ENCODE peak calls at places on chromosome 18, in eight cellular contexts. One of them, this sample, is unnamed.

GRCh38 chr18:26052497-26052896 is 37.9 kb downstream of the SS18 start:
- DNase-seq in A172: peak
- DNase-seq in MCF 10A: no peak
- DNase-seq in AG04449: no peak
- DNase-seq in AG08396: peak
- DNase-seq in posterior cingulate gyrus: no peak
- DNase-seq in nephron progenitor cell: no peak
- DNase-seq in GM04504: no peak
- DNase-seq in this sample: no peak

GRCh38 chr18:74625157-74625556 is 27.5 kb downstream of the ZNF407 start:
- DNase-seq in AG08396: no peak
- DNase-seq in A172: no peak
- DNase-seq in MCF 10A: no peak
- DNase-seq in GM04504: no peak
- DNase-seq in nephron progenitor cell: no peak
- DNase-seq in AG04449: no peak
- DNase-seq in posterior cingulate gyrus: no peak
- DNase-seq in this sample: no peak

GRCh38 chr18:11653521-11653920 is 35.5 kb upstream of the GNAL start:
- DNase-seq in MCF 10A: no peak
- DNase-seq in GM04504: no peak
- DNase-seq in AG04449: no peak
- DNase-seq in AG08396: no peak
- DNase-seq in posterior cingulate gyrus: no peak
- DNase-seq in nephron progenitor cell: no peak
- DNase-seq in A172: no peak
- DNase-seq in this sample: no peak

GRCh38 chr18:53526092-53526491 is 698.4 kb downstream of the MBD2 start:
- DNase-seq in AG04449: no peak
- DNase-seq in nephron progenitor cell: no peak
- DNase-seq in GM04504: no peak
- DNase-seq in posterior cingulate gyrus: peak
- DNase-seq in AG08396: no peak
- DNase-seq in A172: no peak
- DNase-seq in MCF 10A: no peak
- DNase-seq in this sample: no peak

GRCh38 chr18:14970027-14970426 is 222.1 kb downstream of the ANKRD30B start:
- DNase-seq in MCF 10A: peak
- DNase-seq in A172: peak
- DNase-seq in AG08396: peak
- DNase-seq in AG04449: no peak
- DNase-seq in GM04504: peak
- DNase-seq in nephron progenitor cell: no peak
- DNase-seq in posterior cingulate gyrus: no peak
- DNase-seq in this sample: no peak

GRCh38 chr18:44781890-44782289 is 101.2 kb downstream of the SETBP1 start:
- DNase-seq in nephron progenitor cell: no peak
- DNase-seq in A172: no peak
- DNase-seq in AG04449: peak
- DNase-seq in posterior cingulate gyrus: no peak
- DNase-seq in MCF 10A: no peak
- DNase-seq in AG08396: peak
- DNase-seq in GM04504: peak
- DNase-seq in this sample: no peak

GRCh38 chr18:35610089-35610488 is 28.5 kb downstream of the GALNT1 start:
- DNase-seq in MCF 10A: peak
- DNase-seq in posterior cingulate gyrus: no peak
- DNase-seq in nephron progenitor cell: no peak
- DNase-seq in A172: no peak
- DNase-seq in GM04504: no peak
- DNase-seq in AG04449: no peak
- DNase-seq in AG08396: no peak
- DNase-seq in this sample: no peak

GRCh38 chr18:8813621-8814020 is 108.3 kb downstream of the MTCL1 start:
- DNase-seq in AG04449: no peak
- DNase-seq in A172: peak
- DNase-seq in posterior cingulate gyrus: no peak
- DNase-seq in MCF 10A: no peak
- DNase-seq in AG08396: no peak
- DNase-seq in GM04504: peak
- DNase-seq in nephron progenitor cell: no peak
- DNase-seq in this sample: no peak

GRCh38 chr18:23735021-23735464 is 45.8 kb downstream of the LAMA3 start:
- DNase-seq in posterior cingulate gyrus: no peak
- DNase-seq in nephron progenitor cell: no peak
- DNase-seq in AG08396: no peak
- DNase-seq in GM04504: no peak
- DNase-seq in A172: peak
- DNase-seq in AG04449: no peak
- DNase-seq in MCF 10A: peak
- DNase-seq in this sample: no peak

GRCh38 chr18:32072321-32072720 is 19.4 kb upstream of the RNF138 start:
- DNase-seq in AG08396: no peak
- DNase-seq in GM04504: no peak
- DNase-seq in AG04449: no peak
- DNase-seq in MCF 10A: peak
- DNase-seq in A172: peak
- DNase-seq in nephron progenitor cell: no peak
- DNase-seq in posterior cingulate gyrus: no peak
- DNase-seq in this sample: peak

GRCh38 chr18:8450898-8451665 is 158.2 kb upstream of the RAB12 start:
- DNase-seq in AG08396: no peak
- DNase-seq in MCF 10A: no peak
- DNase-seq in posterior cingulate gyrus: no peak
- DNase-seq in A172: no peak
- DNase-seq in GM04504: no peak
- DNase-seq in AG04449: no peak
- DNase-seq in nephron progenitor cell: no peak
- DNase-seq in this sample: no peak

GRCh38 chr18:61400016-61400630 is 66.9 kb downstream of the CDH20 start:
- DNase-seq in AG04449: no peak
- DNase-seq in MCF 10A: no peak
- DNase-seq in A172: no peak
- DNase-seq in GM04504: no peak
- DNase-seq in nephron progenitor cell: no peak
- DNase-seq in AG08396: no peak
- DNase-seq in posterior cingulate gyrus: no peak
- DNase-seq in this sample: no peak

GRCh38 chr18:8732442-8733360 is 27.3 kb downstream of the MTCL1 start:
- DNase-seq in posterior cingulate gyrus: no peak
- DNase-seq in AG04449: no peak
- DNase-seq in GM04504: no peak
- DNase-seq in MCF 10A: no peak
- DNase-seq in A172: no peak
- DNase-seq in AG08396: no peak
- DNase-seq in nephron progenitor cell: no peak
- DNase-seq in this sample: no peak

GRCh38 chr18:75209129-75209951 is at the start of gene PTGR3:
- DNase-seq in nephron progenitor cell: peak
- DNase-seq in AG04449: no peak
- DNase-seq in AG08396: peak
- DNase-seq in posterior cingulate gyrus: peak
- DNase-seq in GM04504: no peak
- DNase-seq in MCF 10A: peak
- DNase-seq in A172: peak
- DNase-seq in this sample: peak

GRCh38 chr18:48227206-48227605 is 182.0 kb downstream of the ZBTB7C start:
- DNase-seq in MCF 10A: peak
- DNase-seq in posterior cingulate gyrus: no peak
- DNase-seq in A172: peak
- DNase-seq in AG08396: no peak
- DNase-seq in nephron progenitor cell: no peak
- DNase-seq in AG04449: no peak
- DNase-seq in GM04504: no peak
- DNase-seq in this sample: no peak

GRCh38 chr18:79847606-79848293 is 50.0 kb downstream of the KCNG2 start:
- DNase-seq in A172: no peak
- DNase-seq in posterior cingulate gyrus: peak
- DNase-seq in GM04504: no peak
- DNase-seq in AG08396: no peak
- DNase-seq in AG04449: no peak
- DNase-seq in MCF 10A: no peak
- DNase-seq in nephron progenitor cell: no peak
- DNase-seq in this sample: no peak

GRCh38 chr18:7116832-7117389 is 686 bp downstream of the LAMA1 start:
- DNase-seq in GM04504: no peak
- DNase-seq in posterior cingulate gyrus: no peak
- DNase-seq in AG08396: peak
- DNase-seq in nephron progenitor cell: peak
- DNase-seq in A172: no peak
- DNase-seq in MCF 10A: no peak
- DNase-seq in AG04449: no peak
- DNase-seq in this sample: no peak

GRCh38 chr18:8744038-8744437 is 38.7 kb downstream of the MTCL1 start:
- DNase-seq in AG04449: no peak
- DNase-seq in MCF 10A: no peak
- DNase-seq in posterior cingulate gyrus: no peak
- DNase-seq in nephron progenitor cell: no peak
- DNase-seq in AG08396: no peak
- DNase-seq in A172: no peak
- DNase-seq in GM04504: no peak
- DNase-seq in this sample: peak

GRCh38 chr18:33210575-33211189 is 229.8 kb downstream of the CCDC178 start:
- DNase-seq in AG08396: no peak
- DNase-seq in MCF 10A: peak
- DNase-seq in GM04504: no peak
- DNase-seq in A172: peak
- DNase-seq in posterior cingulate gyrus: no peak
- DNase-seq in AG04449: no peak
- DNase-seq in nephron progenitor cell: peak
- DNase-seq in this sample: peak

GRCh38 chr18:2111456-2111855 is 459.8 kb downstream of the METTL4 start:
- DNase-seq in GM04504: no peak
- DNase-seq in MCF 10A: peak
- DNase-seq in AG04449: no peak
- DNase-seq in A172: peak
- DNase-seq in nephron progenitor cell: no peak
- DNase-seq in AG08396: peak
- DNase-seq in posterior cingulate gyrus: no peak
- DNase-seq in this sample: no peak

GRCh38 chr18:21958707-21959457 is 210.5 kb upstream of the GATA6 start:
- DNase-seq in nephron progenitor cell: no peak
- DNase-seq in A172: no peak
- DNase-seq in AG08396: no peak
- DNase-seq in GM04504: no peak
- DNase-seq in MCF 10A: no peak
- DNase-seq in AG04449: no peak
- DNase-seq in posterior cingulate gyrus: no peak
- DNase-seq in this sample: no peak

GRCh38 chr18:9934274-9934673 is 20.5 kb downstream of the VAPA start:
- DNase-seq in AG08396: no peak
- DNase-seq in MCF 10A: no peak
- DNase-seq in GM04504: no peak
- DNase-seq in posterior cingulate gyrus: no peak
- DNase-seq in nephron progenitor cell: no peak
- DNase-seq in A172: no peak
- DNase-seq in AG04449: no peak
- DNase-seq in this sample: no peak

GRCh38 chr18:37385846-37386435 is 179.7 kb downstream of the CELF4 start:
- DNase-seq in MCF 10A: peak
- DNase-seq in AG08396: peak
- DNase-seq in AG04449: no peak
- DNase-seq in GM04504: peak
- DNase-seq in A172: peak
- DNase-seq in posterior cingulate gyrus: no peak
- DNase-seq in nephron progenitor cell: no peak
- DNase-seq in this sample: peak

GRCh38 chr18:77059294-77059916 is 73.2 kb downstream of the MBP start:
- DNase-seq in posterior cingulate gyrus: no peak
- DNase-seq in nephron progenitor cell: peak
- DNase-seq in MCF 10A: peak
- DNase-seq in AG04449: no peak
- DNase-seq in A172: peak
- DNase-seq in GM04504: no peak
- DNase-seq in AG08396: peak
- DNase-seq in this sample: peak

GRCh38 chr18:54149078-54149697 is 75.3 kb downstream of the MBD2 start:
- DNase-seq in posterior cingulate gyrus: no peak
- DNase-seq in MCF 10A: peak
- DNase-seq in nephron progenitor cell: no peak
- DNase-seq in AG08396: peak
- DNase-seq in A172: peak
- DNase-seq in AG04449: peak
- DNase-seq in GM04504: peak
- DNase-seq in this sample: no peak

GRCh38 chr18:24031916-24032315 is 17.4 kb downstream of the TTC39C start:
- DNase-seq in MCF 10A: no peak
- DNase-seq in A172: no peak
- DNase-seq in GM04504: no peak
- DNase-seq in AG08396: no peak
- DNase-seq in nephron progenitor cell: no peak
- DNase-seq in AG04449: no peak
- DNase-seq in posterior cingulate gyrus: no peak
- DNase-seq in this sample: no peak

GRCh38 chr18:27964811-27965210 is 212.1 kb downstream of the CDH2 start:
- DNase-seq in MCF 10A: no peak
- DNase-seq in AG04449: no peak
- DNase-seq in AG08396: no peak
- DNase-seq in posterior cingulate gyrus: no peak
- DNase-seq in nephron progenitor cell: no peak
- DNase-seq in GM04504: no peak
- DNase-seq in A172: peak
- DNase-seq in this sample: no peak

GRCh38 chr18:77554061-77554460 is 304.4 kb downstream of the GALR1 start:
- DNase-seq in AG04449: no peak
- DNase-seq in A172: no peak
- DNase-seq in posterior cingulate gyrus: no peak
- DNase-seq in GM04504: no peak
- DNase-seq in MCF 10A: no peak
- DNase-seq in AG08396: no peak
- DNase-seq in nephron progenitor cell: no peak
- DNase-seq in this sample: no peak

This sample was measured in OCI-LY7.